ENCODE peak calls at places on chromosomes 11 and 22, in six cellular contexts. D is fibroblast of mammary gland; G is activated CD8-positive, alpha-beta T cell treated with anti-CD3 and anti-CD28 coated beads for 36 hours; A is fibroblast of villous mesenchyme; N is gastrocnemius medialis; M is endodermal cell. E is an unnamed sample.

GRCh38 chr11:41522391-41522790 is 62.9 kb upstream of the LRRC4C start:
- DNase-seq in D (no peak), G (no peak), A (no peak), N (no peak), M (no peak), E (no peak)

GRCh38 chr22:42848941-42849340 is 8.1 kb downstream of the ARFGAP3 start:
- DNase-seq in D (no peak), G (no peak), A (no peak), N (no peak), M (no peak), E (no peak)

GRCh38 chr11:28448186-28448585 is 340.0 kb downstream of the METTL15 start:
- DNase-seq in D (no peak), G (no peak), A (no peak), N (no peak), M (no peak), E (no peak)

GRCh38 chr11:69335010-69335409 is 41.1 kb downstream of the MYEOV start:
- DNase-seq in D (no peak), G (no peak), A (no peak), N (no peak), M (peak; percentile 24), E (no peak)

GRCh38 chr11:23540101-23540561 is 679.9 kb upstream of the CCDC179 start:
- DNase-seq in D (peak; percentile 42), G (peak; percentile 8), A (peak; percentile 34), N (no peak), M (peak; percentile 85), E (peak; percentile 53)

GRCh38 chr11:10777393-10777793 is 26.3 kb downstream of the CTR9 start:
- DNase-seq in D (no peak), G (no peak), A (no peak), N (no peak), M (no peak), E (no peak)

GRCh38 chr11:86518211-86518610 is 143.5 kb downstream of the CCDC81 start:
- DNase-seq in D (no peak), G (no peak), A (no peak), N (no peak), M (no peak), E (no peak)

GRCh38 chr11:69912161-69912910 is 93.1 kb upstream of the FGF3 start:
- DNase-seq in D (no peak), G (no peak), A (no peak), N (no peak), M (peak; percentile 45), E (no peak)

GRCh38 chr11:27699242-27699925 is 871 bp downstream of the BDNF start:
- DNase-seq in D (peak; percentile 30), G (no peak), A (peak; percentile 59), N (no peak), M (peak; percentile 81), E (no peak)

GRCh38 chr11:44286268-44286880 is 23.6 kb downstream of the ALX4 start:
- DNase-seq in D (peak; percentile 61), G (peak; percentile 62), A (peak; percentile 45), N (no peak), M (peak; percentile 94), E (peak; percentile 82)

GRCh38 chr11:9601041-9601875 is 27.8 kb downstream of the WEE1 start:
- DNase-seq in D (peak; percentile 56), G (peak; percentile 92), A (peak; percentile 65), N (peak; percentile 45), M (peak; percentile 86), E (peak; percentile 72)

GRCh38 chr11:94602430-94603372 is 35.5 kb downstream of the PIWIL4 start:
- DNase-seq in D (peak; percentile 91), G (no peak), A (peak; percentile 83), N (no peak), M (no peak), E (peak; percentile 39)

GRCh38 chr11:94593030-94593429 is 25.9 kb downstream of the PIWIL4 start:
- DNase-seq in D (peak; percentile 61), G (no peak), A (no peak), N (no peak), M (no peak), E (no peak)

GRCh38 chr11:94595061-94595460 is 27.9 kb downstream of the PIWIL4 start:
- DNase-seq in D (no peak), G (no peak), A (no peak), N (no peak), M (no peak), E (no peak)

GRCh38 chr11:94599510-94599909 is 32.3 kb downstream of the PIWIL4 start:
- DNase-seq in D (no peak), G (no peak), A (no peak), N (no peak), M (no peak), E (no peak)

DNA sequence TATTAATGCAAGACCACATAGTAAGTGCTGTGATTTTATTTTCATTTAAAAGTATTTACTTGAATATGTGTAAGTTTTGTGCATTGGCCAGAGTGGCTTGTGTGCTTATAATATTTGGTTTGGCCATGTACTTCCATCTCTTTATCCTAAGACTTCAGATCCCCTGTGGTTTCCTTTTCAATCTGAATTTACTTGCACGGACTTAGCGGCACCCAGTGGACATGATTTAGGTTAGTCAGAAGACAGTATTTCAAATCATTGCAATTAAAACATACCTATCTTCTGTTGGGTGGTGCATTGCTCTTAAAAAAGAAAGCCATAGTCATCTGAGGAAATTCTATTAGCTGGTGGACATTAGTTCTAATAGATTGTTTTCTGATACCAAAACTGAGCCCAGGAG is 30.7 kb downstream of the PIWIL4 start:
- DNase-seq in D (no peak), G (peak; percentile 1), A (peak; percentile 23), N (no peak), M (no peak), E (no peak)
- TF ChIP-seq CTCF in D (no peak), G (no peak), A (peak; percentile 14), N (no peak), M (no peak), E (no peak)

GRCh38 chr11:134725939-134726639 is 314.0 kb upstream of the B3GAT1 start:
- DNase-seq in D (no peak), G (no peak), A (no peak), N (no peak), M (peak; percentile 71), E (no peak)
- TF ChIP-seq CTCF in D (no peak), G (no peak), A (no peak), N (no peak), M (peak; percentile 79), E (no peak)

DNA sequence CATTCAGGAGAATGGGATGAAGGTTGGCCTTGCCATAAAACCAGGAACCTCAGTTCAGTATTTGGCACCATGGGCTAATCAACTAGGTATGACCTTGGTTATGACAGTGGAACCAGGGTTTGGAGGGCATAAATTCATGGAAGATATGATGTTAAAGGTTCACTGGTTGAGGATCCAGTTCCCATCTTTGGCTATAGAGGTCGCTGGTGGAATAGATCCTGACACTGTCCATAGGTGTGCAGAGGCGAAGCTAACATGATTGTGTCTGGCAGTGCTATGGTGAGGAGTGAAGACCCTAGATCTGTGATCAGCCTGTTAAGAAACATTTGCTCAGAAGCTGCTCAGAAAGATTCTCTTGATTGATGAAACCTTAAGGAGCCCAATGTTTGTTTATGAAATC is 5.7 kb downstream of the NF2 start:
- DNase-seq in D (no peak), G (no peak), A (no peak), N (no peak), M (peak; percentile 60), E (no peak)
- TF ChIP-seq CTCF in D (peak; percentile 40), G (no peak), A (peak; percentile 53), N (no peak), M (peak; percentile 70), E (no peak)

GRCh38 chr11:123562829-123563228 is 91.6 kb downstream of the SCN3B start:
- DNase-seq in D (no peak), G (no peak), A (no peak), N (no peak), M (no peak), E (no peak)

GRCh38 chr11:123562166-123562565 is 92.3 kb downstream of the SCN3B start:
- DNase-seq in D (no peak), G (no peak), A (no peak), N (no peak), M (no peak), E (no peak)

GRCh38 chr11:123559418-123559817 is 95.0 kb downstream of the SCN3B start:
- DNase-seq in D (no peak), G (no peak), A (no peak), N (no peak), M (no peak), E (no peak)

GRCh38 chr11:123560001-123560400 is 94.4 kb downstream of the SCN3B start:
- DNase-seq in D (peak; percentile 21), G (peak; percentile 61), A (peak; percentile 42), N (peak; percentile 51), M (no peak), E (no peak)

GRCh38 chr11:123561046-123561781 is 93.2 kb downstream of the SCN3B start:
- DNase-seq in D (peak; percentile 7), G (no peak), A (no peak), N (peak; percentile 36), M (peak; percentile 87), E (no peak)
- TF ChIP-seq CTCF in D (peak; percentile 25), G (no peak), A (peak; percentile 23), N (no peak), M (peak; percentile 74), E (no peak)

GRCh38 chr11:126606484-126606883 is 251.0 kb downstream of the ST3GAL4 start:
- DNase-seq in D (no peak), G (no peak), A (no peak), N (no peak), M (no peak), E (no peak)

GRCh38 chr11:126602993-126603392 is 247.5 kb downstream of the ST3GAL4 start:
- DNase-seq in D (no peak), G (no peak), A (no peak), N (no peak), M (no peak), E (no peak)

GRCh38 chr11:126603486-126603885 is 248.0 kb downstream of the ST3GAL4 start:
- DNase-seq in D (no peak), G (no peak), A (no peak), N (no peak), M (no peak), E (no peak)

GRCh38 chr11:126602349-126602940 is 247.0 kb downstream of the ST3GAL4 start:
- DNase-seq in D (no peak), G (no peak), A (no peak), N (no peak), M (no peak), E (no peak)

DNA sequence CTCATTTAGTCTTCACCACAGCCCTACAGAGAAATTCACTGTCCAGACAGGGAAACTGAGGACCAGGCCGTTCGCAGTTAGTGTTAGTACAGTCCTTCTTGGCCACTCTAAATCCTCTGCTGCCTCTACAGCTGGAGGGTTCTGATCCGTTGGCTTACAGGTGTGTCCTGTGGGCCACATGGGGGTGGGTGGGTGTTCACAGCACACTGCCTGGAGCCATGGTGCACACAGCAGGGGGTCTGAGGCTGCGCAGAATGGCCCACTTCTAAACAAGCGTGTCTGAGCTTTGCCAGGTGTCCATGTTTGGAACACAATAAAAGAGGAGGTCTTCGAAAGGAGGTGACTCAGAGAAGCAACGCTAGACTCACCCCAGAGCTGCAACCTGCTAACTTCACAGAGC is 249.0 kb downstream of the ST3GAL4 start:
- DNase-seq in D (no peak), G (no peak), A (no peak), N (no peak), M (no peak), E (no peak)
- TF ChIP-seq CTCF in D (no peak), G (no peak), A (no peak), N (no peak), M (no peak), E (no peak)

GRCh38 chr11:119747868-119748660 is 19.1 kb upstream of the NECTIN1 start:
- DNase-seq in D (no peak), G (no peak), A (no peak), N (no peak), M (no peak), E (no peak)
- TF ChIP-seq CTCF in D (no peak), G (no peak), A (no peak), N (no peak), M (no peak), E (no peak)